ENCODE peak calls at places on chromosome 2, in eight cellular contexts. Q is uterus; M is cardiac muscle cell; E is CD8-positive, alpha-beta T cell; P is GM23338; Z is tibial nerve; I is endothelial cell of umbilical vein; C is psoas muscle. R is an unnamed sample. For H3K4me1, the result is how much of the 10 kb centered on the place peaks cover.

GRCh38 chr2:215529271-215529670 is 93.4 kb upstream of the FN1 start:
- DNase-seq in M (peak), Q (no peak), C (no peak), Z (no peak), I (peak), P (no peak), E (no peak), R (no peak)

GRCh38 chr2:773256-774160 is 96.3 kb upstream of the TMEM18 start:
- DNase-seq in Q (no peak), Z (no peak), C (no peak), P (no peak), E (no peak), I (no peak), M (no peak), R (no peak)

GRCh38 chr2:1505031-1505441 is 91.8 kb downstream of the TPO start:
- DNase-seq in M (no peak), I (no peak), Q (no peak), E (no peak), P (no peak), C (no peak), Z (no peak), R (no peak)

GRCh38 chr2:102193074-102193473 is 6.3 kb downstream of the IL1RL2 start:
- DNase-seq in Q (no peak), I (no peak), Z (no peak), M (no peak), E (no peak), C (no peak), P (no peak), R (no peak)

GRCh38 chr2:119760237-119760807 is 600 bp downstream of the PTPN4 start:
- DNase-seq in Z (no peak), P (peak), M (no peak), I (no peak), E (no peak), C (no peak), Q (no peak), R (no peak)

GRCh38 chr2:216516730-216517350 is 18.2 kb downstream of the RPL37A start:
- DNase-seq in E (no peak), M (peak), C (no peak), Q (no peak), Z (no peak), I (peak), P (peak), R (peak)

GRCh38 chr2:159908623-159909022 is 110.6 kb upstream of the CD302 start:
- DNase-seq in Q (no peak), C (no peak), I (no peak), Z (no peak), M (no peak), P (no peak), E (no peak), R (no peak)

GRCh38 chr2:238965371-238966273 is 117.7 kb downstream of the TWIST2 start:
- DNase-seq in E (no peak), Z (no peak), Q (no peak), M (no peak), C (no peak), P (no peak), I (no peak), R (no peak)

GRCh38 chr2:217909156-217909820 is 93.5 kb downstream of the TNS1 start:
- DNase-seq in C (peak), P (peak), E (no peak), Z (no peak), M (no peak), I (no peak), Q (no peak), R (no peak)

GRCh38 chr2:42164046-42164445 is 5.1 kb upstream of the EML4 start:
- DNase-seq in E (no peak), M (no peak), Q (no peak), Z (no peak), C (no peak), I (no peak), P (no peak), R (no peak)

GRCh38 chr2:69088471-69088870 is 75.5 kb downstream of the ANTXR1 start:
- DNase-seq in C (no peak), Z (no peak), P (no peak), E (no peak), Q (no peak), I (no peak), M (no peak), R (no peak)

GRCh38 chr2:237721828-237722227 is 76.8 kb upstream of the RBM44 start:
- DNase-seq in P (no peak), I (no peak), C (no peak), E (no peak), M (no peak), Q (no peak), Z (no peak), R (no peak)

GRCh38 chr2:6927186-6927585 is 10.0 kb downstream of the RNF144A start:
- DNase-seq in Q (no peak), M (no peak), E (no peak), I (no peak), C (no peak), Z (no peak), P (no peak), R (no peak)

GRCh38 chr2:3637692-3638455 is 20.1 kb upstream of the ALLC start:
- DNase-seq in Q (peak), P (no peak), C (peak), Z (no peak), I (no peak), M (no peak), E (peak), R (no peak)

GRCh38 chr2:100875516-100876230 is 55.7 kb downstream of the NPAS2 start:
- DNase-seq in Z (no peak), E (no peak), P (no peak), Q (no peak), I (peak), C (no peak), M (no peak), R (peak)

GRCh38 chr2:218387369-218388194 is 5.5 kb downstream of the SLC11A1 start:
- DNase-seq in C (peak), Q (peak), P (peak), I (peak), Z (no peak), E (no peak), M (peak), R (peak)

GRCh38 chr2:164314148-164314547 is 307.1 kb downstream of the GRB14 start:
- DNase-seq in P (no peak), I (no peak), M (peak), E (no peak), Q (no peak), C (no peak), Z (no peak), R (no peak)

GRCh38 chr2:75238670-75239330 is 39.5 kb upstream of the TACR1 start:
- DNase-seq in P (no peak), Q (no peak), I (no peak), C (no peak), M (peak), Z (no peak), E (no peak), R (no peak)

GRCh38 chr2:10380048-10380926 is 67.8 kb downstream of the ODC1 start:
- DNase-seq in Z (no peak), P (no peak), M (peak), C (no peak), E (no peak), I (no peak), Q (no peak), R (no peak)

GRCh38 chr2:10385933-10386773 is 62.0 kb downstream of the ODC1 start:
- DNase-seq in E (no peak), P (no peak), C (no peak), M (peak), Q (no peak), I (no peak), Z (no peak), R (no peak)

GRCh38 chr2:10385501-10385900 is 62.6 kb downstream of the ODC1 start:
- DNase-seq in E (no peak), Z (no peak), M (no peak), Q (no peak), C (no peak), I (no peak), P (no peak), R (peak)

GRCh38 chr2:10384089-10384734 is 63.9 kb downstream of the ODC1 start:
- DNase-seq in C (no peak), E (no peak), Z (no peak), Q (no peak), I (no peak), M (no peak), P (no peak), R (no peak)

GRCh38 chr2:10382313-10383061 is 65.6 kb downstream of the ODC1 start:
- DNase-seq in E (peak), Q (no peak), I (peak), Z (peak), M (no peak), P (peak), C (no peak), R (peak)
- H3K27ac ChIP-seq in E (peak), Q (no peak), I (no peak), Z (no peak), M (no peak), P (no peak), C (no peak), R (no peak)

DNA sequence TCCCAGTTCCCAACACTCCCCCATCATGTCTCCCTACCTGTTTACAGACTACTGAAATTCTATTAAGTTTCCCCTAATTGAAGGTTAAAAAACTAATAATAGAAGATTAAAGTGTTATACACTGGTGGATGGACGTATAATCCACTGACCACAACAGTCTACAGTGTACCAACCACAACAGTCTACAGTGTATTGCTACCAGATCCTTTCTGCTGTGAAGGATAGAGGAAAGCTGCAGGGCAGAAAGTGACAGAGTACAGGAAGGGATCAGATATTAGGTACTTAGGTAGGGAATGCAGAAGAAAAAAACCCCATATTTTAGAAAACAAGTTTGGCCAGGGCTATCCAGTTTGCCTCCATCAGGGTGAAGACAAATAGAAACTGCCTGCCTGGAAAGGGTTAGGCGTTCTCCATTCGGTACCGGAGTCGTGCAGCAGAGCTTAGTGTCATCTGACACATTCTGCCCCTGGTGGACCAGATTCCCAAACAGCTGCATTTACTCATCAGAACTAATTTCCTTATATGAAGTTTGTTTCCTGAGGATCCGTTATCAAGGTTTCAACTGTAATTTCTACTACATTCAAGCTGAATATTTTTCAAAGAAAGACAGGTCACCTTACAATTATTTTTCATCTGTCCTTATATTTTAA is 49.9 kb downstream of the KLF7 start:
- DNase-seq in M (peak), Q (peak), C (no peak), I (peak), P (peak), E (no peak), Z (no peak), R (peak)
- H3K4me3 ChIP-seq in M (no peak), Q (no peak), C (no peak), I (no peak), P (no peak), E (no peak), Z (no peak), R (no peak)

DNA sequence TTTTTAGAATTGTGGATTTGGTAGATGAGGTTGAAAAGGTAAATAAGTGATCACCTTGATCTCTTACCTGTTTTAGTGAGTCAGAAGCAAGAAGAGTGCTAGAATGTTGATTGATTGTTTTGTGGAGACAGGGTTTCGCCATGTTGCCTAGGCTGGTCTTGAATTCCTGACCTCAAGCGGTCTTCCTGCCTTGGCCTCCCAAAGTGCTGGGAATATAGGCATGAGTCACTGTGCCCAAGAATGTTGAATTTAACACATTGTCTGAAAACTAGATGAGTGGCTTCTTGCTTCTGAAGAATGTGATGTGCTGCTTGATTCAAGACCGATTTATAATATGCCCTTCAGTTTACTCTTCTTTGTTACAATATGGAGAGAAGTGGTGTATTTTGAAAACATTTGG is 121.3 kb downstream of the FMNL2 start:
- DNase-seq in M (peak), I (no peak), C (no peak), P (no peak), Q (no peak), Z (no peak), E (no peak), R (no peak)
- H3K4me1 ChIP-seq in M (under half), I (under half), C (under half), P (under half), Q (under half), Z (under half), E (under half), R (under half)

DNA sequence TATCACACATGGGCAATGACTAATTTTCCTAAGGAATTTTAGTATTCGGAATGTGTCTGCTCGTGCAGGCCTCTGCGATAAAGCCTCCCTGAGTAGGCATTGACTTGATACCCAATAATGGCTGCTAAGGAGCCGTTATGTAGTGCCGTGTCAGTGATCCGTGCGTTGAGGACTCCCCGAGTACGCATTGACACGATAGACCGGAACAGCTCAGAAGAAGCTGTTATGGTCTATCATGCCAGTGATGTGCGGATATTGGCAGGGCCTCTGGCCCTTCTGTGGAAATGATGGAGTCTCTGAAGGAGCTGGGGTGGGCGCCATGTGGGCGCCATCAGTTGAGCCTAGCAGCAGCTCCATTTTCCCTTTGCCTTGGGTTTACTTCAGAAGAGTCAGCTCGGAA is 29.1 kb downstream of the ZEB2 start:
- DNase-seq in I (no peak), M (no peak), Q (no peak), Z (no peak), P (no peak), E (no peak), C (no peak), R (no peak)
- H3K27ac ChIP-seq in I (no peak), M (no peak), Q (no peak), Z (no peak), P (no peak), E (peak), C (no peak), R (no peak)

GRCh38 chr2:96928277-96928781 is 58.1 kb downstream of the FAM178B start:
- DNase-seq in Z (no peak), I (no peak), M (no peak), E (no peak), C (peak), Q (peak), P (no peak), R (no peak)
- H3K4me3 ChIP-seq in Z (peak), I (no peak), M (no peak), E (no peak), C (peak), Q (peak), P (no peak), R (no peak)

GRCh38 chr2:205682239-205683021 is at the start of gene NRP2:
- DNase-seq in Q (peak), C (peak), E (peak), M (peak), Z (peak), I (peak), P (peak), R (peak)

GRCh38 chr2:205680067-205680466 is 2.2 kb upstream of the NRP2 start:
- DNase-seq in I (peak), Z (peak), C (no peak), Q (peak), E (peak), M (peak), P (peak), R (peak)

GRCh38 chr2:205680903-205681302 is 1.4 kb upstream of the NRP2 start:
- DNase-seq in Z (no peak), C (no peak), P (no peak), I (peak), E (no peak), M (no peak), Q (no peak), R (no peak)

GRCh38 chr2:205683179-205683978 is 1.1 kb downstream of the NRP2 start:
- DNase-seq in E (no peak), C (no peak), Z (no peak), P (no peak), M (peak), I (peak), Q (no peak), R (no peak)

GRCh38 chr2:205681836-205682238 is 464 bp upstream of the NRP2 start:
- DNase-seq in P (peak), M (peak), E (no peak), Z (no peak), I (peak), Q (peak), C (no peak), R (peak)
- H3K4me1 ChIP-seq in P (under half), M (under half), E (under half), Z (under half), I (under half), Q (under half), C (under half), R (under half)